ENCODE peak calls at places on chromosomes 7 and 10, in four cellular contexts. O is HCT116, L is K562, K is HepG2. F is an unnamed sample.

GRCh38 chr7:84162125-84162524 is 32.5 kb downstream of the SEMA3A start:
- DNase-seq in O (no peak), L (no peak), K (no peak), F (no peak)

GRCh38 chr7:47347346-47347745 is 234.6 kb downstream of the TNS3 start:
- DNase-seq in O (no peak), L (no peak), K (no peak), F (no peak)

GRCh38 chr7:157266272-157266671 is 70.5 kb upstream of the DNAJB6 start:
- DNase-seq in O (no peak), L (no peak), K (no peak), F (no peak)

GRCh38 chr7:87984088-87984487 is 50.0 kb downstream of the ADAM22 start:
- DNase-seq in O (no peak), L (no peak), K (no peak), F (no peak)

GRCh38 chr7:67267914-67268313 is 271.3 kb downstream of the TYW1 start:
- DNase-seq in O (no peak), L (no peak), K (no peak), F (no peak)

GRCh38 chr7:121126801-121127534 is 138.5 kb downstream of the CPED1 start:
- DNase-seq in O (peak; percentile 51), L (no peak), K (no peak), F (peak; percentile 25)

GRCh38 chr7:30918676-30919075 is 7.0 kb downstream of the AQP1 start:
- DNase-seq in O (no peak), L (no peak), K (no peak), F (no peak)

GRCh38 chr10:69226919-69227450 is 6.9 kb downstream of the HKDC1 start:
- DNase-seq in O (no peak), L (no peak), K (no peak), F (no peak)

GRCh38 chr7:100559127-100559526 is 14.6 kb downstream of the SAP25 start:
- DNase-seq in O (no peak), L (no peak), K (no peak), F (no peak)

GRCh38 chr7:20954711-20955641 is 168.3 kb upstream of the SP8 start:
- DNase-seq in O (no peak), L (no peak), K (no peak), F (no peak)

GRCh38 chr10:30782543-30783461 is 153.2 kb upstream of the LYZL2 start:
- DNase-seq in O (no peak), L (no peak), K (no peak), F (no peak)

GRCh38 chr10:93496322-93497041 is at the start of gene CEP55:
- DNase-seq in O (peak; percentile 84), L (peak; percentile 93), K (peak; percentile 86), F (no peak)

GRCh38 chr10:98170249-98171117 is 36.0 kb downstream of the R3HCC1L start:
- DNase-seq in O (peak; percentile 40), L (peak; percentile 50), K (peak; percentile 54), F (peak; percentile 53)

GRCh38 chr10:13563481-13564445 is 23.0 kb upstream of the PRPF18 start:
- DNase-seq in O (no peak), L (no peak), K (no peak), F (no peak)

GRCh38 chr7:100968650-100969049 is 715 bp upstream of the MUC12 start:
- DNase-seq in O (no peak), L (no peak), K (no peak), F (no peak)

GRCh38 chr7:105267244-105267643 is 121.5 kb downstream of the SRPK2 start:
- DNase-seq in O (no peak), L (no peak), K (no peak), F (no peak)

GRCh38 chr7:27424231-27424630 is 181.6 kb downstream of the EVX1 start:
- DNase-seq in O (no peak), L (no peak), K (no peak), F (no peak)

GRCh38 chr7:46814516-46815250 is 767.2 kb downstream of the TNS3 start:
- DNase-seq in O (no peak), L (no peak), K (no peak), F (no peak)

GRCh38 chr7:117875566-117875965 is 2.3 kb upstream of the CTTNBP2 start:
- DNase-seq in O (peak; percentile 27), L (no peak), K (no peak), F (no peak)

GRCh38 chr10:79055892-79056291 is 12.9 kb upstream of the ZMIZ1 start:
- DNase-seq in O (no peak), L (no peak), K (no peak), F (no peak)

GRCh38 chr7:18520450-18521235 is 25.1 kb downstream of the HDAC9 start:
- DNase-seq in O (no peak), L (no peak), K (no peak), F (no peak)

GRCh38 chr7:17622443-17622842 is 317.9 kb downstream of the SNX13 start:
- DNase-seq in O (no peak), L (no peak), K (no peak), F (no peak)

GRCh38 chr7:55641273-55641691 is 69.0 kb upstream of the VOPP1 start:
- DNase-seq in O (peak; percentile 77), L (peak; percentile 23), K (peak; percentile 71), F (peak; percentile 72)

GRCh38 chr10:60964257-60965235 is 20.6 kb upstream of the RHOBTB1 start:
- DNase-seq in O (peak; percentile 73), L (peak; percentile 74), K (peak; percentile 63), F (peak; percentile 78)

GRCh38 chr10:77501152-77501845 is 136.3 kb downstream of the KCNMA1 start:
- DNase-seq in O (peak; percentile 41), L (no peak), K (no peak), F (peak; percentile 86)
- TF ChIP-seq TCF7L2 in O (no peak), L (no peak), K (no peak), F (no peak)

DNA sequence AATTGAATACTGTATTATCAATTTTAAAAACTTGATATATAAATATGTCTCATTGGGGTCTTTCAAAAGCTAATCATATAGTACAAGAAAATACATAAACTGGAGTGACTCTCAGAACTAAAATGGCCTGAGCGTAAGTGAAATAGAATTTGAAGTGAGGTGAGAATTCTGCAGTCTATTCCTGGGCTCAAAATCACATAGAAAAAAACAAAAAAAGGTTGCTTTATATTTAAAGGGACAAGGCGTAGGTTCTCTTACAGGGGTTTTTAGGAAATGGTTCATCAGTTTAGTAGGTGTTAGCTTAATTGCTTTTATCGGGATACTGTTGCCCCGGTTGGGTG is 36.7 kb upstream of the PRSS1 start:
- DNase-seq in O (no peak), L (no peak), K (no peak), F (no peak)
- H3K4me1 ChIP-seq in O (no peaks in the 10 kb centered on the region), L (peaks cover 8% of the 10 kb centered on the region), K (no peaks in the 10 kb centered on the region), F (no peaks in the 10 kb centered on the region)

DNA sequence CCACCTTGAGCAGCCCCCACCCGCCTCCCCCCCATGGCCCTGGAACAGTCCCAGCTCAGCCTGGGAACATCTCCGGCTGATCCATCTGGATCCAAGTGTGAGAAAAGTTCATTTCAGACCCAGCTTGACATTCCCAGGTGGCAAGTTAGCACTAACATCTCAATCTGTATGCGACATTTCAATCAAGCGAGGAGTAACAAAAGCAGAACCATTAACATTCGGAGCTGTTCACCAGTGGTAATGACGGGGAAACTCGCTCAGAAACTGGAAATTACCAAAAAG is 65.4 kb downstream of the PAX2 start:
- DNase-seq in O (no peak), L (no peak), K (no peak), F (no peak)
- TF ChIP-seq TCF7L2 in O (no peak), L (no peak), K (no peak), F (no peak)

GRCh38 chr7:51229620-51230323 is 86.8 kb downstream of the COBL start:
- DNase-seq in O (no peak), L (no peak), K (no peak), F (no peak)
- H3K4me1 ChIP-seq in O (peaks cover 12% of the 10 kb centered on the region), L (peaks cover 6% of the 10 kb centered on the region), K (no peaks in the 10 kb centered on the region), F (no peaks in the 10 kb centered on the region)

DNA sequence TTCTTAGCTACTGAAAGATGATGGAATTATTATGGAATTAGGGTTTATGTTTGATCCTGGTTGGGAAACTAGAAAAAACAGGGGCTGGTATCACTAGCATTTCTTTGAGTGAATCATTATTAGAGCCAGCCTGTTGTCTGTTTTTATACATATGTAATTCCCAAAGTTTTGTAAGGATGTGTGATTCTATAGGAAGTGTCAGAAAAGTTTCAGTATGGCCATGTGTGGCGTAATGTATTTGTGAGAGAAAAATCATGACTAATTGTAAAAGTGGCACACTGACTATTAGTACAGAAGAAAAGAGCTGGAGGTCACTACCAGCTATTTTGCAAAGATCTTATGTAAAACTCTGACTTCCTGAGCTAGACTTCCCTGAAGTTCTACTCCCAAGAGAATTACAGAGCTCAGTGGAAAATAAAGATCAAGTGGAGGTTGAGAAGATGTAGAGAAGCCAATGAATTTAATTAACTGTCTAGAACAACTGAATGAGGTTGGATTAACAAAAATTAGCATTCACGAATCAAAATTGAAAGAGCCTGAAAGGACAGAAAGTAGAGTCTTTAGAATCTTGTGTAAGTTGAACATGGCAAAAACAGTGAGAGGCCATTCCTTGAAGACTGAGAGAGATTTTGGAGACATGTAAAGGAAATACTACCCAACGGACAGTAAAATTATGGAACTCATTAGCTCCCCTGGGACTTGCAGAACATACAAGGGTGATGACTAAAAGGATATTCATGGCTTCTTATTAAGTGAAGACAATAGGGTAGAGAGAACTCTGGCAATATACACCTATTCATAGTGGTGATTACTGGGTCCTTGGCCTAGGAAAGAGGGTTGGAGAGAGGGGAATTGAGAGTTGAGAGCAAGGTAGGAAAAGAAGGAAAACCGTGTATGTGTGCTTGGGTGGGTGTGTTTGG is 12.5 kb downstream of the ZNF365 start:
- DNase-seq in O (no peak), L (no peak), K (no peak), F (no peak)
- TF ChIP-seq TCF7L2 in O (no peak), L (no peak), K (no peak), F (no peak)

GRCh38 chr7:2242541-2243482 is 786 bp downstream of the NUDT1 start:
- DNase-seq in O (no peak), L (no peak), K (peak; percentile 26), F (no peak)
- H3K4me1 ChIP-seq in O (peaks cover 9% of the 10 kb centered on the region), L (peaks cover 8% of the 10 kb centered on the region), K (peaks cover 37% of the 10 kb centered on the region), F (peaks cover 16% of the 10 kb centered on the region)

DNA sequence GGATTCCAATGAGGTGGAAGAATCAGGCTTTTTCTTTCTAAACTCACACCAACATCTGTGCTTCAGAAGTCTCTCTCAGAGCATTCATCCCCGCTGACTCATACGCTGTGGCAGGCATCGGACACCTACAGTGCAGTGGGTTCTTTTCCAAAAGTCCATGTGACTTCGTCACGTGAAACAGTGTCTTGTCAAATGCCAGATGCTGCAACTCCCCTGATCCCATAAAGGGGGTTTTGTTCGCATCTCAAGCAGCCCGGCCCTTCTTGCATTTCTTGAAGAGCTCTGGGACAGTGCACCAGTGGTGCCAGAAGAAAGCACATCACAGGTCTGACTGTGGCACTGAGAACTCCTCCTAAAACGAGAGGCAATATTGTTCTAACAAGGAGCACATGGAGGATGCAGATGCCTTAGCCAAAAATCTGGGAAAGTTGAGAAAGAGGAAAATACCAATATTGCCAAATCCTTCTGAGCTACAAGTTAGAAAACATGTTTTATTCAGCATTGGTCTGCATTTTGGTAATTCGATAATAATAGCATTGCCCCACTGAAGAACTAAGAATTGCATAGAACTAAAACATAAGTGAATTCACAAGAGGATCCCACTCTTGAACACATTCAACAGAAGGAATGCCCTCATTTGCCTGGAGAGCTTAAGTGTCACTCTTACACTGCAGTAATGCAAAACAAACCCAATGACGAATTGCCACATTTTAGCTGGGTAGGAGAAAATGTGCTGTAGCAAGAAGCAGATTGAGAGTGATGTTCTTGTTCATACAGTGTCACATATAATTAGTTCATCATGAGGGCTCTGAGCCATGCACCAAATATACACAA is 204.4 kb downstream of the CXCL12 start:
- DNase-seq in O (no peak), L (no peak), K (no peak), F (no peak)
- TF ChIP-seq TCF7L2 in O (no peak), L (no peak), K (no peak), F (no peak)

GRCh38 chr10:71242621-71243009 is 30.2 kb downstream of the UNC5B start:
- DNase-seq in O (no peak), L (no peak), K (no peak), F (no peak)
- H3K4me1 ChIP-seq in O (peaks cover 38% of the 10 kb centered on the region), L (peaks cover 48% of the 10 kb centered on the region), K (no peaks in the 10 kb centered on the region), F (no peaks in the 10 kb centered on the region)

GRCh38 chr10:75495434-75496190 is 64.2 kb downstream of the LRMDA start:
- DNase-seq in O (no peak), L (no peak), K (peak; percentile 84), F (no peak)
- TF ChIP-seq TCF7L2 in O (no peak), L (no peak), K (no peak), F (no peak)